ENCODE peak calls at places on chromosomes 1 and 21, in seven cellular contexts. Z is neuronal stem cell, G is epithelial cell of esophagus, L is spleen, X is choroid plexus epithelial cell, W is tibial nerve, S is breast epithelium. E is an unnamed sample.

GRCh38 chr1:3932156-3932555 is 32.1 kb upstream of the C1orf174 start:
- DNase-seq in Z (no peak), G (no peak), X (no peak), L (no peak), S (no peak), W (no peak), E (no peak)

GRCh38 chr1:75796376-75797272 is at the start of gene MSH4:
- DNase-seq in G (no peak), S (no peak), Z (no peak), L (peak), X (no peak), W (no peak), E (no peak)

GRCh38 chr1:157377216-157377821 is 175.0 kb downstream of the FCRL5 start:
- DNase-seq in G (peak), S (no peak), Z (peak), L (no peak), X (peak), W (no peak), E (no peak)

GRCh38 chr1:94725566-94725965 is 94.6 kb upstream of the SLC44A3 start:
- DNase-seq in X (no peak), Z (no peak), W (no peak), L (no peak), G (peak), S (no peak), E (no peak)

GRCh38 chr1:151294748-151295462 is 12.8 kb downstream of the ZNF687 start:
- DNase-seq in S (no peak), W (no peak), X (no peak), Z (no peak), G (no peak), L (no peak), E (no peak)

GRCh38 chr1:119286587-119287181 is 81.9 kb upstream of the HAO2 start:
- DNase-seq in W (no peak), Z (peak), G (peak), L (no peak), X (peak), S (no peak), E (no peak)

GRCh38 chr1:21317690-21318043 is 27.4 kb upstream of the ECE1 start:
- DNase-seq in L (no peak), Z (no peak), X (no peak), S (no peak), G (no peak), W (no peak), E (no peak)

GRCh38 chr1:41021526-41022308 is at the start of gene SLFNL1:
- DNase-seq in G (no peak), L (no peak), W (no peak), S (no peak), X (peak), Z (no peak), E (no peak)

GRCh38 chr1:212980123-212980800 is 29.9 kb downstream of the VASH2 start:
- DNase-seq in S (no peak), W (no peak), L (no peak), Z (peak), G (no peak), X (peak), E (no peak)

GRCh38 chr1:31412732-31413404 is at the start of gene SERINC2:
- DNase-seq in X (no peak), Z (peak), W (no peak), L (peak), G (peak), S (no peak), E (no peak)

GRCh38 chr1:54940027-54940426 is 40.4 kb upstream of the TMEM61 start:
- DNase-seq in X (peak), S (no peak), G (no peak), W (no peak), Z (no peak), L (no peak), E (no peak)

GRCh38 chr1:220430059-220430458 is 97.9 kb upstream of the MARK1 start:
- DNase-seq in S (no peak), L (no peak), G (peak), X (peak), Z (peak), W (no peak), E (no peak)

GRCh38 chr1:89935235-89935634 is 59.7 kb upstream of the ZNF326 start:
- DNase-seq in X (no peak), G (no peak), Z (no peak), W (no peak), L (no peak), S (no peak), E (no peak)

GRCh38 chr1:2595812-2596529 is 9.4 kb downstream of the PRXL2B start:
- DNase-seq in X (no peak), Z (no peak), S (no peak), W (no peak), G (no peak), L (peak), E (no peak)

GRCh38 chr1:23554481-23555224 is 4.6 kb downstream of the ID3 start:
- DNase-seq in L (peak), Z (peak), X (peak), G (peak), S (peak), W (peak), E (peak)

GRCh38 chr21:38359835-38360234 is 103.0 kb downstream of the KCNJ15 start:
- DNase-seq in S (no peak), L (no peak), Z (no peak), X (no peak), W (no peak), G (no peak), E (no peak)

GRCh38 chr1:226938903-226939438 is 1.1 kb upstream of the COQ8A start:
- DNase-seq in Z (no peak), S (no peak), G (peak), L (no peak), X (peak), W (no peak), E (no peak)

GRCh38 chr1:25028910-25029599 is 99.0 kb upstream of the RUNX3 start:
- DNase-seq in W (no peak), L (no peak), Z (no peak), G (no peak), S (no peak), X (no peak), E (no peak)

GRCh38 chr1:207519505-207520399 is 23.8 kb downstream of the CR1 start:
- DNase-seq in W (no peak), G (no peak), L (no peak), Z (no peak), X (no peak), S (no peak), E (no peak)

GRCh38 chr1:235943581-235944114 is 76.9 kb upstream of the LYST start:
- DNase-seq in Z (no peak), G (peak), S (no peak), L (no peak), X (peak), W (no peak), E (no peak)

GRCh38 chr1:152415454-152416227 is 1.6 kb upstream of the CRNN start:
- DNase-seq in X (no peak), W (no peak), S (no peak), Z (no peak), L (no peak), G (no peak), E (no peak)

GRCh38 chr1:189431437-189431836 is 1046.2 kb downstream of the BRINP3 start:
- DNase-seq in Z (no peak), W (no peak), X (peak), L (no peak), S (no peak), G (peak), E (no peak)
- H3K4me3 ChIP-seq in Z (no peak), W (no peak), X (no peak), L (no peak), S (no peak), G (no peak), E (no peak)

GRCh38 chr1:18761948-18762905 is 97.2 kb downstream of the TAS1R2 start:
- DNase-seq in S (no peak), Z (no peak), X (no peak), W (no peak), G (no peak), L (no peak), E (no peak)

GRCh38 chr1:18768086-18768485 is 91.4 kb downstream of the TAS1R2 start:
- DNase-seq in X (no peak), L (no peak), S (no peak), W (no peak), Z (no peak), G (no peak), E (no peak)

GRCh38 chr1:18766328-18766727 is 93.1 kb downstream of the TAS1R2 start:
- DNase-seq in S (no peak), Z (no peak), W (no peak), G (no peak), L (no peak), X (no peak), E (no peak)

GRCh38 chr1:18765725-18766124 is 93.7 kb downstream of the TAS1R2 start:
- DNase-seq in L (no peak), G (no peak), W (no peak), X (no peak), S (no peak), Z (no peak), E (no peak)

DNA sequence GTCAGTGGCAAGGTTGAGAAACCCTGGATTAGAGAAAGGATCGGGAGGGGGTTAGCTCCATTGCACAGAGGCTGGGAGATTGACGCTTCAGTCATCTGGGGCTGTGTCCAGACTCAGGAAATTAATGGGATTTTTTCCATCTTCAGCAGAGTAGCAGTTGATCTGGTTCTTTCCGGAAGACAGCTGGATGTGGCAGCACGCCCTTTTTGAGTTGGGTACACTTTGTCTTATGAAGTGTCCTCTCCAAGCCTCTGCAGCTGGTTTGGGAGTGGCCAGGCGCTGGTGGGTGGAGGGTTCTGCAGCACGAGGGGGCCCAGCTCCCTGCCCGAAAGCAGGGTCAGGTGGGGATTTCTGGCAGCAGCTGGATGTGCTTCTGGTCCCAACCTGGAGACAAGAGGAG is 95.1 kb downstream of the TAS1R2 start:
- DNase-seq in Z (no peak), X (no peak), W (no peak), G (no peak), L (no peak), S (no peak), E (no peak)
- H3K4me3 ChIP-seq in Z (no peak), X (no peak), W (no peak), G (no peak), L (no peak), S (no peak), E (no peak)

GRCh38 chr21:22189278-22189677 is 1191.1 kb downstream of the NCAM2 start:
- DNase-seq in L (no peak), S (no peak), W (no peak), Z (no peak), X (no peak), G (no peak), E (no peak)
- H3K4me3 ChIP-seq in L (no peak), S (no peak), W (no peak), Z (no peak), X (no peak), G (no peak), E (no peak)

GRCh38 chr1:211975152-211975941 is 60.0 kb downstream of the INTS7 start:
- DNase-seq in G (no peak), L (no peak), W (no peak), X (peak), S (no peak), Z (no peak), E (no peak)

GRCh38 chr1:211973541-211973940 is 61.8 kb downstream of the INTS7 start:
- DNase-seq in W (no peak), L (no peak), G (no peak), Z (no peak), S (no peak), X (no peak), E (no peak)

DNA sequence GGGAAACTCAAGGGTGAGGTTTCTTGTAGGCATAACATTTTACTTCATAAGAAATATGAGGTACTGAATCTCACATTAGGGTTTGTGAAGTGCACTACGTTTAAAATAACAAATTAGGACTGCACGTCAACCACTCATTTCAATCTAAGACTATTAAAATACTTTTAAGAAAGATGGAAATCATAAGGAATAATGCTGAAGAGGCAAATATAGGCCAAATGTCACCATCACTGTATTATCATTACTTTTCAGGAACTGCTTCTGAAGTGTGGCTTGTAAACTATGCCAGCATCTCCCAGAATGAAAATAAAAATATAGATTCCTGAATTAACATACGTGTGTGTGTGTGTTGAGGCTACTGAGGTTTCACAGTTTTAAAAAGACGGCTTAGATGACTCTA is 56.8 kb downstream of the INTS7 start:
- DNase-seq in W (no peak), G (no peak), X (no peak), L (no peak), Z (no peak), S (no peak), E (no peak)
- H3K4me3 ChIP-seq in W (no peak), G (no peak), X (no peak), L (no peak), Z (no peak), S (no peak), E (no peak)

E was measured in effector memory CD4-positive, alpha-beta T cell.